ENCODE peak calls at places on chromosomes 3 and 15, in five cellular contexts. E, R, F, V and K are unnamed samples.

GRCh38 chr15:90268415-90268814 is 2.9 kb downstream of the NGRN start:
- DNase-seq in E (no peak), R (peak; percentile 27), F (no peak), V (no peak), K (no peak)

GRCh38 chr15:42804739-42805138 is 67.8 kb upstream of the CDAN1 start:
- DNase-seq in E (no peak), R (no peak), F (no peak), V (no peak), K (no peak)

GRCh38 chr3:127820871-127821853 is 1.2 kb downstream of the MGLL start:
- DNase-seq in E (no peak), R (peak; percentile 57), F (no peak), V (no peak), K (no peak)

GRCh38 chr3:157542711-157543485 is 39.7 kb upstream of the VEPH1 start:
- DNase-seq in E (peak; percentile 72), R (peak; percentile 61), F (peak; percentile 78), V (peak; percentile 90), K (peak; percentile 20)

GRCh38 chr3:5274116-5274515 is 86.6 kb downstream of the EDEM1 start:
- DNase-seq in E (no peak), R (no peak), F (no peak), V (no peak), K (no peak)

GRCh38 chr15:85886345-85886935 is 91.7 kb upstream of the KLHL25 start:
- DNase-seq in E (no peak), R (no peak), F (no peak), V (no peak), K (no peak)

GRCh38 chr3:120173056-120173675 is 78.9 kb upstream of the GSK3B start:
- DNase-seq in E (no peak), R (no peak), F (no peak), V (no peak), K (no peak)

GRCh38 chr15:39145854-39146253 is 435.0 kb upstream of the THBS1 start:
- DNase-seq in E (no peak), R (peak; percentile 43), F (no peak), V (no peak), K (no peak)

GRCh38 chr3:127729556-127730056 is 56.9 kb downstream of the ABTB1 start:
- DNase-seq in E (no peak), R (no peak), F (peak; percentile 35), V (no peak), K (no peak)

GRCh38 chr15:39124155-39124924 is 456.5 kb upstream of the THBS1 start:
- DNase-seq in E (no peak), R (peak; percentile 46), F (peak; percentile 61), V (no peak), K (no peak)

GRCh38 chr3:14177580-14178246 is 688 bp downstream of the XPC start:
- DNase-seq in E (no peak), R (no peak), F (no peak), V (no peak), K (no peak)

GRCh38 chr15:80804970-80805495 is 25.9 kb downstream of the CEMIP start:
- DNase-seq in E (no peak), R (no peak), F (no peak), V (no peak), K (no peak)

GRCh38 chr15:62509395-62509973 is 344.4 kb upstream of the C2CD4B start:
- DNase-seq in E (no peak), R (no peak), F (no peak), V (no peak), K (no peak)

GRCh38 chr3:13266651-13267347 is 153.3 kb downstream of the NUP210 start:
- DNase-seq in E (no peak), R (no peak), F (no peak), V (no peak), K (no peak)

GRCh38 chr15:31328425-31328998 is 1.9 kb downstream of the KLF13 start:
- DNase-seq in E (peak; percentile 39), R (no peak), F (peak; percentile 29), V (peak; percentile 7), K (no peak)

GRCh38 chr3:28972921-28973320 is 307.9 kb upstream of the RBMS3 start:
- DNase-seq in E (no peak), R (no peak), F (no peak), V (no peak), K (no peak)

GRCh38 chr3:188947983-188948657 is 223.7 kb upstream of the TPRG1 start:
- DNase-seq in E (peak; percentile 69), R (peak; percentile 84), F (peak; percentile 100), V (peak; percentile 86), K (peak; percentile 70)

GRCh38 chr3:111485086-111485485 is 56.9 kb upstream of the CD96 start:
- DNase-seq in E (no peak), R (no peak), F (peak; percentile 3), V (no peak), K (no peak)

GRCh38 chr3:128993461-128994172 is at the start of gene CFAP92:
- DNase-seq in E (peak; percentile 96), R (no peak), F (peak; percentile 64), V (peak; percentile 97), K (peak; percentile 95)

GRCh38 chr15:45128971-45129639 is 574 bp downstream of the DUOXA1 start:
- DNase-seq in E (no peak), R (no peak), F (no peak), V (no peak), K (no peak)

GRCh38 chr3:138971766-138972320 is 24.8 kb downstream of the FOXL2NB start:
- DNase-seq in E (no peak), R (no peak), F (no peak), V (no peak), K (no peak)

GRCh38 chr15:45386420-45386819 is 8.1 kb upstream of the GATM start:
- DNase-seq in E (no peak), R (no peak), F (no peak), V (no peak), K (no peak)

GRCh38 chr3:30659270-30660127 is 53.1 kb downstream of the TGFBR2 start:
- DNase-seq in E (no peak), R (peak; percentile 94), F (peak; percentile 91), V (peak; percentile 42), K (no peak)

GRCh38 chr15:46297766-46298165 is 662.9 kb downstream of the SQOR start:
- DNase-seq in E (no peak), R (no peak), F (no peak), V (no peak), K (no peak)

GRCh38 chr3:52529376-52530333 is 4.0 kb downstream of the NT5DC2 start:
- DNase-seq in E (no peak), R (peak; percentile 53), F (peak; percentile 87), V (no peak), K (no peak)

GRCh38 chr3:96843505-96844203 is 29.3 kb downstream of the EPHA6 start:
- DNase-seq in E (no peak), R (no peak), F (peak; percentile 0), V (no peak), K (no peak)

GRCh38 chr15:74780983-74781672 is 752 bp upstream of the CSK start:
- DNase-seq in E (no peak), R (no peak), F (peak; percentile 34), V (no peak), K (no peak)

GRCh38 chr15:100628746-100629145 is 26.4 kb downstream of the ASB7 start:
- DNase-seq in E (no peak), R (no peak), F (peak; percentile 50), V (no peak), K (no peak)

GRCh38 chr3:124467980-124468902 is 262.0 kb upstream of the UMPS start:
- DNase-seq in E (peak; percentile 75), R (peak; percentile 58), F (peak; percentile 48), V (peak; percentile 66), K (peak; percentile 74)

DNA sequence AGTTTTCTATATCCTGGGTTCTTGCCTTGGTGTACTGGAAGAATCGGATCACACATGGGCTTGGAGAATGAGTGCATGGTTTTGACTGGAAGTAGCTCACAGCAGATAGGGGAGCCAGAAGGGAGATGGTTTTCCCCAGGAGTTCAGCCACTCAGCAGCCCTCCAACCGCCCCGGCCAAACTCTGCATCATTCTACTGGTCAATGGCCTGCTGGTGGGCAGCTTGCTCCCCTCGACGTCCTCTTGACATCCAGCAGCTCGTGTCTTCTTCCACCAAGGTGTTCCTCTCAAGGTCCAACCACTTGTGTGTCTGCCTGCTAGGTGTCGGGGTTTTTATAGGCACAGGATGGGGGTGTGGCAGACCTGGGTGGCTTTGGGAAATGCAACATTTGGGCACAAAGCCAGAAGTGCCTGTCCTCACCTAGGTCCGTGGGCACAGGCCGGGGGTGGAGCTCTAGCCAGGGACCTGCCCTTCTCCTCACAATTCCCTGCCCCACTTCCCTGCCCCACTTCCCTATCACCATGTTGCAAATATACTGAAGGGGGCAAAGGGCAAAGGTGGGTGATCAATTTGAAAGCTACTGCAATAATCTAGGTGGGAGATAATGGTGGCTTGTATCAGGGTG is 3.0 kb upstream of the GTPBP8 start:
- DNase-seq in E (no peak), R (no peak), F (no peak), V (no peak), K (no peak)
- TF ChIP-seq CTCF in E (no peak), R (no peak), F (no peak), V (no peak), K (no peak)

GRCh38 chr3:57652203-57652602 is 40.7 kb downstream of the DENND6A start:
- DNase-seq in E (no peak), R (no peak), F (no peak), V (no peak), K (no peak)

GRCh38 chr3:57647292-57647940 is 45.5 kb downstream of the DENND6A start:
- DNase-seq in E (no peak), R (no peak), F (no peak), V (no peak), K (no peak)

GRCh38 chr3:57646723-57647122 is 46.2 kb downstream of the DENND6A start:
- DNase-seq in E (no peak), R (peak; percentile 34), F (peak; percentile 71), V (no peak), K (no peak)
- TF ChIP-seq CTCF in E (no peak), R (no peak), F (peak; percentile 30), V (no peak), K (no peak)

GRCh38 chr3:74353039-74353438 is 261.4 kb downstream of the CNTN3 start:
- DNase-seq in E (peak; percentile 17), R (no peak), F (peak; percentile 4), V (no peak), K (no peak)
- TF ChIP-seq CTCF in E (peak; percentile 24), R (no peak), F (no peak), V (no peak), K (no peak)

GRCh38 chr15:69475769-69476358 is 23.2 kb downstream of the RPLP1 start:
- DNase-seq in E (peak; percentile 83), R (peak; percentile 79), F (peak; percentile 79), V (peak; percentile 93), K (peak; percentile 44)

GRCh38 chr15:69480932-69481331 is 28.3 kb downstream of the RPLP1 start:
- DNase-seq in E (no peak), R (no peak), F (no peak), V (peak; percentile 78), K (no peak)

GRCh38 chr15:69479971-69480370 is 27.4 kb downstream of the RPLP1 start:
- DNase-seq in E (no peak), R (no peak), F (no peak), V (no peak), K (no peak)

GRCh38 chr15:69476704-69477473 is 24.3 kb downstream of the RPLP1 start:
- DNase-seq in E (no peak), R (no peak), F (no peak), V (no peak), K (no peak)

GRCh38 chr15:69478259-69478687 is 25.7 kb downstream of the RPLP1 start:
- DNase-seq in E (peak; percentile 84), R (peak; percentile 48), F (peak; percentile 65), V (peak; percentile 82), K (peak; percentile 62)
- TF ChIP-seq CTCF in E (peak; percentile 92), R (peak; percentile 89), F (peak; percentile 90), V (peak; percentile 96), K (peak; percentile 79)